ENCODE peak calls at places on chromosomes 3 and 15, in nine cellular contexts. W is foreskin fibroblast; E is PC-3; I is fibroblast of pulmonary artery; M is IMR-90; J is suprapubic skin; F is right lobe of liver; L is MM.1S; O is CD8-positive, alpha-beta memory T cell. P is an unnamed sample.

GRCh38 chr3:158775001-158775400 is 26.9 kb upstream of the MFSD1 start:
- DNase-seq in O (no peak), M (no peak), W (no peak), L (no peak), E (no peak), F (no peak), I (peak), J (no peak), P (peak)

GRCh38 chr3:183924956-183925355 is 40.3 kb upstream of the PARL start:
- DNase-seq in E (peak), M (peak), J (no peak), W (peak), L (no peak), I (peak), O (no peak), F (no peak), P (no peak)

GRCh38 chr3:158158969-158159368 is 49.1 kb downstream of the RSRC1 start:
- DNase-seq in E (peak), L (no peak), O (no peak), J (no peak), I (no peak), M (no peak), F (no peak), W (no peak), P (no peak)

GRCh38 chr15:58138106-58138505 is at the start of gene AQP9:
- DNase-seq in F (peak), J (no peak), L (no peak), E (no peak), O (no peak), W (no peak), I (no peak), M (no peak), P (no peak)

GRCh38 chr3:161576733-161577510 is 80.3 kb downstream of the OTOL1 start:
- DNase-seq in M (no peak), W (peak), J (no peak), F (no peak), E (peak), L (no peak), I (no peak), O (no peak), P (no peak)

GRCh38 chr3:105944721-105945120 is 75.9 kb upstream of the CBLB start:
- DNase-seq in F (no peak), E (peak), M (peak), L (no peak), J (no peak), O (no peak), I (peak), W (peak), P (no peak)

GRCh38 chr3:171809513-171810277 is 588 bp downstream of the PLD1 start:
- DNase-seq in I (peak), L (peak), W (peak), E (peak), M (peak), F (no peak), O (no peak), J (peak), P (peak)

GRCh38 chr3:116276637-116277036 is 168.7 kb downstream of the LSAMP start:
- DNase-seq in F (no peak), M (no peak), J (no peak), I (no peak), O (no peak), W (no peak), E (no peak), L (no peak), P (no peak)

GRCh38 chr3:76039431-76039830 is 254.1 kb upstream of the ZNF717 start:
- DNase-seq in E (peak), I (no peak), L (no peak), O (no peak), M (peak), F (no peak), W (no peak), J (no peak), P (no peak)

GRCh38 chr3:51434746-51435323 is 43.8 kb downstream of the RBM15B start:
- DNase-seq in F (peak), L (peak), M (peak), J (no peak), O (peak), E (peak), I (peak), W (peak), P (peak)

GRCh38 chr3:58350627-58351013 is 17.9 kb downstream of the PXK start:
- DNase-seq in E (peak), M (peak), F (no peak), L (no peak), J (no peak), I (peak), O (no peak), W (peak), P (peak)

GRCh38 chr3:119643528-119643927 is 16.9 kb downstream of the POPDC2 start:
- DNase-seq in F (no peak), W (peak), I (peak), M (peak), E (peak), L (no peak), O (no peak), J (no peak), P (peak)

GRCh38 chr15:39682366-39682765 is 100.3 kb downstream of the FSIP1 start:
- DNase-seq in F (no peak), M (no peak), J (no peak), E (no peak), I (no peak), O (no peak), W (no peak), L (no peak), P (peak)

GRCh38 chr15:55357774-55358173 is 38.8 kb downstream of the PIGB start:
- DNase-seq in F (no peak), L (no peak), W (peak), I (peak), M (peak), E (peak), O (no peak), J (no peak), P (peak)

GRCh38 chr3:140243536-140243935 is 308.6 kb downstream of the CLSTN2 start:
- DNase-seq in M (no peak), L (no peak), I (no peak), E (no peak), O (no peak), W (no peak), J (no peak), F (no peak), P (no peak)

GRCh38 chr15:65841121-65841930 is 28.0 kb upstream of the RAB11A start:
- DNase-seq in O (no peak), J (no peak), L (no peak), M (peak), W (peak), I (peak), F (no peak), E (no peak), P (no peak)

GRCh38 chr15:36982441-36982840 is 117.9 kb downstream of the MEIS2 start:
- DNase-seq in W (no peak), J (no peak), E (no peak), L (no peak), M (peak), F (no peak), I (peak), O (no peak), P (no peak)

GRCh38 chr3:52697622-52697946 is 8.0 kb downstream of the GLT8D1 start:
- DNase-seq in O (no peak), E (no peak), J (no peak), I (no peak), M (no peak), L (no peak), F (no peak), W (no peak), P (no peak)

GRCh38 chr3:102580760-102581159 is 145.9 kb downstream of the ZPLD1 start:
- DNase-seq in O (no peak), M (no peak), E (no peak), I (no peak), J (no peak), L (no peak), W (no peak), F (no peak), P (no peak)

GRCh38 chr3:107845355-107846281 is 245.2 kb downstream of the CD47 start:
- DNase-seq in I (peak), E (peak), W (peak), L (no peak), O (no peak), M (peak), J (no peak), F (no peak), P (peak)

GRCh38 chr3:115401298-115401697 is 222.0 kb upstream of the GAP43 start:
- DNase-seq in M (peak), J (no peak), I (peak), L (no peak), W (peak), F (no peak), E (no peak), O (no peak), P (peak)

GRCh38 chr3:129238945-129239705 is 10.3 kb upstream of the COPG1 start:
- DNase-seq in J (no peak), E (no peak), W (peak), O (no peak), F (no peak), I (peak), L (peak), M (peak), P (peak)

GRCh38 chr15:80779658-80780415 is 667 bp downstream of the CEMIP start:
- DNase-seq in O (no peak), M (peak), L (no peak), W (no peak), J (no peak), F (no peak), I (peak), E (peak), P (peak)

GRCh38 chr3:120227710-120228347 is 57.2 kb downstream of the GPR156 start:
- DNase-seq in J (no peak), I (no peak), M (no peak), W (no peak), O (no peak), E (no peak), F (no peak), L (no peak), P (no peak)

GRCh38 chr15:79365765-79366164 is 54.9 kb downstream of the TMED3 start:
- DNase-seq in O (no peak), W (no peak), I (no peak), F (no peak), J (no peak), L (no peak), E (no peak), M (no peak), P (peak)

GRCh38 chr15:69862540-69862939 is 235.2 kb downstream of the TLE3 start:
- DNase-seq in O (no peak), M (peak), W (no peak), L (no peak), E (peak), J (no peak), F (no peak), I (peak), P (peak)

GRCh38 chr15:23599053-23599452 is 33.6 kb downstream of the MKRN3 start:
- DNase-seq in J (no peak), E (no peak), F (no peak), I (no peak), L (no peak), W (no peak), M (no peak), O (no peak), P (no peak)

GRCh38 chr3:62502315-62503300 is 129.3 kb upstream of the FEZF2 start:
- DNase-seq in F (no peak), O (no peak), L (no peak), J (no peak), I (no peak), E (no peak), M (no peak), W (no peak), P (no peak)

GRCh38 chr3:147393261-147393964 is 12.9 kb downstream of the ZIC4 start:
- DNase-seq in J (no peak), L (no peak), W (no peak), M (no peak), F (peak), I (no peak), E (no peak), O (no peak), P (no peak)

GRCh38 chr3:187888658-187889057 is 143.4 kb upstream of the BCL6 start:
- DNase-seq in M (no peak), L (no peak), F (no peak), W (no peak), I (no peak), J (no peak), O (no peak), E (no peak), P (no peak)

GRCh38 chr3:73484656-73485248 is 140.0 kb downstream of the PDZRN3 start:
- DNase-seq in F (no peak), J (no peak), I (peak), M (peak), W (no peak), E (no peak), L (peak), O (no peak), P (no peak)

GRCh38 chr3:70726966-70727365 is 414.5 kb upstream of the MDFIC2 start:
- DNase-seq in I (no peak), E (peak), L (no peak), J (no peak), M (peak), O (no peak), F (no peak), W (peak), P (peak)

GRCh38 chr15:81502436-81502835 is 128.4 kb upstream of the TMC3 start:
- DNase-seq in O (no peak), J (no peak), M (peak), F (no peak), L (no peak), W (no peak), E (no peak), I (no peak), P (no peak)

GRCh38 chr15:101494251-101494796 is 4.8 kb upstream of the PCSK6 start:
- DNase-seq in I (no peak), E (no peak), J (no peak), M (no peak), W (no peak), L (no peak), O (no peak), F (no peak), P (no peak)

GRCh38 chr3:62525276-62525675 is 151.9 kb upstream of the FEZF2 start:
- DNase-seq in M (peak), J (no peak), I (no peak), F (no peak), W (peak), E (no peak), O (no peak), L (no peak), P (no peak)

GRCh38 chr15:100940785-100941379 is 21.7 kb downstream of the LRRK1 start:
- DNase-seq in L (no peak), E (no peak), I (no peak), W (no peak), J (no peak), M (no peak), F (no peak), O (no peak), P (no peak)

GRCh38 chr3:42214064-42214463 is 51.9 kb downstream of the CCK start:
- DNase-seq in F (no peak), M (no peak), O (peak), J (no peak), I (no peak), E (no peak), L (peak), W (no peak), P (no peak)

GRCh38 chr15:100788731-100789105 is 90.9 kb upstream of the ALDH1A3 start:
- DNase-seq in O (no peak), E (no peak), L (no peak), F (peak), M (no peak), W (no peak), I (no peak), J (no peak), P (no peak)

GRCh38 chr3:194685050-194685722 is 497 bp upstream of the FAM43A start:
- DNase-seq in O (no peak), W (no peak), L (no peak), E (no peak), I (no peak), J (no peak), F (no peak), M (no peak), P (no peak)
- H3K4me3 ChIP-seq in O (peak), W (peak), L (peak), E (peak), I (peak), J (peak), F (no peak), M (peak), P (peak)

DNA sequence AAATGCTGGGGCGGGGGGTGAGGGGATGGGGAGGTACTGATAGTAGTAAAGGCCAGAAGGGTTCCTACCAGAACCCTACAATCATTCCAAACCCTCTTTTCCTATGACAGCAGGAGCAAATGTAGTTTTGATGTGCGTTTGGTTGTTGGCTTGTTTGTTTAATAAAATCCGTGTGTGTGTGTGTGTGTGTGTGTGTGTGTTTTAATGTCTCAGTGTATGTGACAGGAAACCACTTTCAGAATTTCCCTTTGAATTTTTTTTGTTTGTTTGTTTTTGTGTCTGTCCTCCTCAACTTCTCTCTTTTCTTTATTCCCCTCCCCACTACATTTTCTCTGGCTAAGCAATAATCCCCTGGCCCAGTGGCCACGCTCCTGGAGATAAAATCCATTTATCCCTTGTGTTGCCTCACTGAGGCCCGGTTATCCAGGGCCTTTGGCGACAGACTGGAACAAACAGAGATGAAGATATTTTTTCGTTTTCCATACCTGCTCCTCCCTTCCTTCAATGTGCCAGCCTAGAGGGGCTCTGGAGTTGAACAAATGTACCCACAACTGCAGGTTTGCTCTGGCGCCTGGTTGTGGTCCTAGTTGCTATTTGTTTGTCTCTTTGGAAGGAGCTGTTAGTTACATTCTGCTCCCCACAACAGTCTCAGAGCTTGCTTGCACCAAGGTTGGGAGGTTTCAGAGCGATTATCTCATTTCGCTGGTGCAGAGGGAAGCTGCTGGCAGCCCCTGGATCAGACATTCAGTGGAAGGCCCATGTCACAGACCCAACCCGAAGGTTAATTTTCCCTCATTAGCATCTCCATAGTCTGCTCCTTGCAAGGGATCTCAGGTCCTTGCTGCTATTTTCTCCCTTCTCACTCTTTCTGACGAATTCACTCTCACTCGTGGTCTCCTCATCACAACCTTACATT is 17.9 kb downstream of the NR2F2 start:
- DNase-seq in I (peak), F (no peak), J (no peak), E (no peak), L (no peak), W (no peak), O (no peak), M (no peak), P (peak)
- H3K4me3 ChIP-seq in I (no peak), F (no peak), J (peak), E (no peak), L (no peak), W (no peak), O (no peak), M (no peak), P (no peak)

GRCh38 chr15:47265686-47266085 is 451.6 kb upstream of the SEMA6D start:
- DNase-seq in E (no peak), J (no peak), M (no peak), L (no peak), O (no peak), I (no peak), F (no peak), W (no peak), P (no peak)
- H3K4me3 ChIP-seq in E (no peak), J (no peak), M (no peak), L (no peak), O (no peak), I (no peak), F (no peak), W (no peak), P (no peak)

GRCh38 chr15:34606545-34606944 is 23.1 kb upstream of the GOLGA8B start:
- DNase-seq in M (peak), W (no peak), O (no peak), E (no peak), L (no peak), F (no peak), J (no peak), I (no peak), P (peak)
- H3K4me3 ChIP-seq in M (no peak), W (no peak), O (no peak), E (no peak), L (no peak), F (no peak), J (no peak), I (no peak), P (no peak)

DNA sequence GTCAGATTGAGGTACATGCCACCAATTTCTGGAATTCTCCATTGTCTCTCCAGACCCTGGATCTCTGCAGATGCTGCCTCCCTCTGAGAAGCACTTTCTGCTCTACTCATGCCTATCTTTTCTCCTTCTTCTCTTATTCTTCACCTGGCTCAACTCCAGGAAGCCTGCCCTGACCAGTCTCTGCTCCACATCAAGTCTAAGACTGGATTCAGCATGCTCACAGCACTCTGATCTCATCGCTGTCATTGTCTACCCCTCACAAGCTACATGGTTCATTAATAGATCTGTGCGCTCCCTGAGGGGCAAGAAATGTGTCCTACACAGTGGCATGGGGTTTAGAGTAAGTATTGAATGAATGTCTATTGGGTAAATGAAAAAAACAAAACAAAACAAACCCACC is 38.7 kb downstream of the CCR4 start:
- DNase-seq in F (no peak), W (no peak), O (no peak), E (no peak), I (no peak), L (no peak), J (no peak), M (no peak), P (no peak)
- H3K4me3 ChIP-seq in F (no peak), W (no peak), O (no peak), E (no peak), I (no peak), L (no peak), J (no peak), M (no peak), P (no peak)

GRCh38 chr15:29859981-29860745 is 37.9 kb upstream of the TJP1 start:
- DNase-seq in J (no peak), M (peak), E (peak), O (no peak), L (no peak), F (no peak), W (peak), I (peak), P (peak)
- H3K4me3 ChIP-seq in J (no peak), M (no peak), E (no peak), O (no peak), L (no peak), F (no peak), W (no peak), I (no peak), P (no peak)

GRCh38 chr3:190585771-190586630 is 72.1 kb downstream of the IL1RAP start:
- DNase-seq in I (peak), M (peak), J (no peak), W (peak), F (no peak), L (no peak), E (peak), O (no peak), P (peak)
- H3K4me3 ChIP-seq in I (no peak), M (no peak), J (no peak), W (no peak), F (no peak), L (no peak), E (peak), O (no peak), P (no peak)

DNA sequence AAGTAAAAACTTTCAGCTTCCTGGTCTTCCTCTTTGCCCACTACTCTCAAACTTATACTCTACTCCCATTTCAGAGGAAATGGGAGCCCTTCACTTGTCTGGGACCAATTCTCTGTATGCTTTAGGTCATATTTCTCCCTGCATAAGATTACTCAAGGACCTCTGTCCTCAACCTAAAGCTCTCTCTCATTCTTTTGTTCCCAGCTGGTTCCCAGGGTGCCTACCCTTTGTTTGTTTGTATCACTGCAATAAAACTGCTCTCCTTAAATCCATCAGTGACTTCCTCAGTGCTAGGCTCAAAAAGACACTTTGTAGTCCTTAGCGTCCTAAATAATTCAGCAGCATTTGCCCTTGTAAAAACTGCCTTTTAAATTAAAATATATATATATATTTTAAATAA is 2.9 kb downstream of the NGRN start:
- DNase-seq in O (no peak), F (no peak), E (peak), M (no peak), J (no peak), L (no peak), W (no peak), I (no peak), P (no peak)
- H3K4me3 ChIP-seq in O (no peak), F (no peak), E (peak), M (no peak), J (no peak), L (no peak), W (peak), I (no peak), P (no peak)